ENCODE peak calls at places on chromosomes 3 and 15, in five cellular contexts. One of them, this sample, is unnamed.

GRCh38 chr3:162719684-162720341 is 1223.2 kb downstream of the OTOL1 start:
- DNase-seq in 8988T: peak
- DNase-seq in iris pigment epithelial cell: peak
- DNase-seq in putamen: no peak
- DNase-seq in mucosa of gallbladder: no peak
- DNase-seq in this sample: no peak

GRCh38 chr3:45677045-45677436 is 12.2 kb upstream of the SACM1L start:
- DNase-seq in 8988T: no peak
- DNase-seq in iris pigment epithelial cell: peak
- DNase-seq in putamen: no peak
- DNase-seq in mucosa of gallbladder: no peak
- DNase-seq in this sample: peak

GRCh38 chr15:69604050-69604378 is 151.4 kb downstream of the RPLP1 start:
- DNase-seq in 8988T: no peak
- DNase-seq in iris pigment epithelial cell: no peak
- DNase-seq in putamen: no peak
- DNase-seq in mucosa of gallbladder: peak
- DNase-seq in this sample: no peak

GRCh38 chr3:160935413-160936095 is 169.6 kb downstream of the B3GALNT1 start:
- DNase-seq in 8988T: no peak
- DNase-seq in iris pigment epithelial cell: peak
- DNase-seq in putamen: no peak
- DNase-seq in mucosa of gallbladder: no peak
- DNase-seq in this sample: no peak

GRCh38 chr15:81000144-81000625 is 538 bp upstream of the TLNRD1 start:
- DNase-seq in 8988T: no peak
- DNase-seq in iris pigment epithelial cell: peak
- DNase-seq in putamen: no peak
- DNase-seq in mucosa of gallbladder: no peak
- DNase-seq in this sample: no peak

GRCh38 chr3:123546133-123546755 is 38.6 kb downstream of the HACD2 start:
- DNase-seq in 8988T: no peak
- DNase-seq in iris pigment epithelial cell: peak
- DNase-seq in putamen: no peak
- DNase-seq in mucosa of gallbladder: no peak
- DNase-seq in this sample: no peak

GRCh38 chr3:11643212-11644087 is at the start of gene VGLL4:
- DNase-seq in 8988T: peak
- DNase-seq in iris pigment epithelial cell: peak
- DNase-seq in putamen: peak
- DNase-seq in mucosa of gallbladder: peak
- DNase-seq in this sample: peak

GRCh38 chr3:52529376-52530333 is 4.0 kb downstream of the NT5DC2 start:
- DNase-seq in 8988T: no peak
- DNase-seq in iris pigment epithelial cell: peak
- DNase-seq in putamen: no peak
- DNase-seq in mucosa of gallbladder: no peak
- DNase-seq in this sample: no peak